ENCODE peak calls at places on chromosomes 11 and 22, in eight cellular contexts. T is naive thymus-derived CD4-positive, alpha-beta T cell; U is cardiac muscle cell; X is mesendoderm; B is left ventricle myocardium inferior; V is A549; F is aorta; I is GM23248. N is an unnamed sample. For H3K4me1, the result is how much of the 10 kb centered on the place peaks cover.

GRCh38 chr11:59611570-59612565 is 3.7 kb downstream of the OSBP start:
- DNase-seq in B (no peak), U (peak), F (no peak), I (peak), X (no peak), V (no peak), T (no peak), N (no peak)

GRCh38 chr11:22582011-22582410 is 43.6 kb downstream of the FANCF start:
- DNase-seq in I (no peak), F (no peak), T (no peak), X (no peak), B (no peak), U (no peak), V (no peak), N (no peak)

GRCh38 chr11:17602105-17603001 is 55.3 kb downstream of the OTOG start:
- DNase-seq in F (no peak), V (no peak), T (no peak), U (no peak), X (no peak), B (no peak), I (no peak), N (no peak)

GRCh38 chr11:111391328-111392124 is 12.5 kb upstream of the POU2AF1 start:
- DNase-seq in B (no peak), I (no peak), T (no peak), X (no peak), U (no peak), V (no peak), F (no peak), N (no peak)

GRCh38 chr11:9574806-9575530 is 1.5 kb downstream of the WEE1 start:
- DNase-seq in T (no peak), X (peak), U (peak), B (peak), I (peak), V (peak), F (peak), N (peak)

GRCh38 chr11:86370922-86371614 is 3.6 kb upstream of the CCDC81 start:
- DNase-seq in B (no peak), F (no peak), U (no peak), V (peak), I (peak), X (peak), T (no peak), N (peak)

GRCh38 chr11:34261820-34262219 is 96.0 kb downstream of the ABTB2 start:
- DNase-seq in V (no peak), T (no peak), U (no peak), B (no peak), I (no peak), F (no peak), X (no peak), N (no peak)

GRCh38 chr11:93278976-93279375 is 51.6 kb upstream of the DEUP1 start:
- DNase-seq in I (no peak), F (no peak), U (no peak), X (no peak), V (no peak), T (no peak), B (no peak), N (no peak)

GRCh38 chr22:50114221-50114981 is 24.6 kb downstream of the MOV10L1 start:
- DNase-seq in U (peak), X (no peak), T (no peak), F (no peak), I (peak), B (no peak), V (no peak), N (no peak)

GRCh38 chr11:8812438-8812837 is 98.6 kb upstream of the AKIP1 start:
- DNase-seq in T (no peak), X (peak), B (no peak), V (peak), U (no peak), F (peak), I (peak), N (no peak)

GRCh38 chr22:42294034-42294985 is 23.9 kb upstream of the TCF20 start:
- DNase-seq in F (peak), T (peak), X (peak), V (peak), B (peak), U (peak), I (peak), N (peak)

GRCh38 chr22:30308518-30309230 is 18.1 kb downstream of the TBC1D10A start:
- DNase-seq in U (no peak), B (no peak), T (no peak), I (peak), F (peak), V (no peak), X (no peak), N (no peak)

GRCh38 chr11:72955466-72955865 is 141.3 kb downstream of the ATG16L2 start:
- DNase-seq in I (no peak), F (no peak), V (no peak), X (peak), U (no peak), B (no peak), T (no peak), N (peak)

GRCh38 chr11:12247543-12248287 is 129.7 kb upstream of the PARVA start:
- DNase-seq in X (no peak), I (no peak), T (no peak), B (no peak), U (no peak), F (no peak), V (no peak), N (no peak)

GRCh38 chr22:42905217-42905616 is 48.1 kb upstream of the ARFGAP3 start:
- DNase-seq in I (no peak), X (no peak), F (no peak), U (no peak), B (peak), T (no peak), V (no peak), N (no peak)

GRCh38 chr11:507727-508515 is 879 bp upstream of the RNH1 start:
- DNase-seq in V (no peak), X (peak), F (no peak), U (peak), I (peak), T (no peak), B (no peak), N (no peak)

GRCh38 chr11:128658499-128658898 is 35.4 kb upstream of the FLI1 start:
- DNase-seq in U (no peak), I (peak), V (no peak), F (no peak), X (no peak), T (no peak), B (no peak), N (no peak)

GRCh38 chr11:126359431-126360048 is 4.1 kb downstream of the ST3GAL4 start:
- DNase-seq in T (no peak), I (peak), U (no peak), F (peak), X (no peak), V (no peak), B (peak), N (peak)

GRCh38 chr11:10441652-10442503 is 13.2 kb upstream of the AMPD3 start:
- DNase-seq in I (no peak), B (no peak), X (no peak), U (no peak), V (no peak), T (peak), F (no peak), N (no peak)

GRCh38 chr22:27801616-27802388 is at the start of gene MN1:
- DNase-seq in B (peak), I (peak), X (no peak), V (peak), T (peak), F (peak), U (peak), N (peak)

GRCh38 chr11:78470861-78471442 is 53.3 kb upstream of the GAB2 start:
- DNase-seq in U (no peak), X (no peak), V (no peak), B (no peak), I (no peak), T (no peak), F (no peak), N (no peak)

GRCh38 chr11:13891911-13892310 is 70.6 kb upstream of the SPON1 start:
- DNase-seq in I (no peak), F (no peak), V (no peak), X (no peak), T (no peak), B (no peak), U (no peak), N (no peak)

GRCh38 chr11:72721689-72722049 is 30.5 kb downstream of the ARAP1 start:
- DNase-seq in X (peak), U (no peak), V (no peak), F (no peak), B (peak), T (no peak), I (peak), N (peak)

GRCh38 chr22:30290679-30291333 is 1.5 kb upstream of the CASTOR1 start:
- DNase-seq in X (peak), T (no peak), U (peak), B (peak), F (peak), I (peak), V (no peak), N (peak)

DNA sequence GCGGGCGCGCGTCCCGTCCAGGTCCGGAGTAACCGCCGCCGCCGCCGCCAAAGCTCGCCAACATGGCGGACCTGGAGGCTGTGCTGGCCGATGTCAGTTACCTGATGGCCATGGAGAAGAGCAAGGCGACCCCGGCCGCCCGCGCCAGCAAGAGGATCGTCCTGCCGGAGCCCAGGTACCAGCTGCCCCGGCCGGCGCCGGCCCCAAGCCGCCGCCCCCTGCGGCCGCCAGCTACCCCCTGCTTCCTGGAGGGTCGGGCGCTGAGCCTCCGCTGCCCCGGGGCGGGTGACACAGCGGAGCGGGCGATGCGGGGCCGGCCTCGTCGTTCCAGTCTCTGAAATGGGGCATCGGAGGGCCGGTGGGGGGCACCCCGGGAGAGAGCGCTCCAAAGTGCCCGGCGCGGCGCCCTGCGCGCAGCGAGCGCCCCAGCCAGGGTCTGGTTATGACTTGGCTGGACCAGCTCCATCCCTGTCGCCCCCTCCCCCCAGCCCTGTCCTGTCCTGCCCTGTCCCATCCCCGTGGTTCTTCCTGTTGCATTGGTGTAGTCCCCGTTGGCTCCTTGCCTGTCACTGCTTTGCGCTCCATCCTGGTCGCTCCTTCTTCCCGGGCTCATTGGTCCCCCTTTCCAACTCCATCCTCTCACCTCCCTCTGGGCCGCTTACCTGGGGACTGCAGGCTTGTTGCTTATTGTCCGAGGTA is 653 bp downstream of the GRK3 start:
- DNase-seq in X (peak), V (peak), T (peak), F (peak), B (peak), I (peak), U (no peak), N (no peak)
- H3K4me3 ChIP-seq in X (peak), V (peak), T (peak), F (peak), B (peak), I (peak), U (peak), N (peak)

GRCh38 chr11:1534171-1534570 is 37.9 kb downstream of the DUSP8 start:
- DNase-seq in V (no peak), F (no peak), T (no peak), B (no peak), X (no peak), U (no peak), I (no peak), N (no peak)

GRCh38 chr11:1533342-1533725 is 38.7 kb downstream of the DUSP8 start:
- DNase-seq in X (no peak), T (no peak), B (no peak), U (no peak), V (no peak), I (no peak), F (no peak), N (no peak)

GRCh38 chr11:1536065-1536843 is 35.8 kb downstream of the DUSP8 start:
- DNase-seq in F (peak), T (no peak), B (no peak), U (peak), V (no peak), I (no peak), X (no peak), N (no peak)

GRCh38 chr11:1532606-1533341 is 39.3 kb downstream of the DUSP8 start:
- DNase-seq in B (no peak), X (no peak), V (no peak), I (peak), U (no peak), F (no peak), T (no peak), N (no peak)

DNA sequence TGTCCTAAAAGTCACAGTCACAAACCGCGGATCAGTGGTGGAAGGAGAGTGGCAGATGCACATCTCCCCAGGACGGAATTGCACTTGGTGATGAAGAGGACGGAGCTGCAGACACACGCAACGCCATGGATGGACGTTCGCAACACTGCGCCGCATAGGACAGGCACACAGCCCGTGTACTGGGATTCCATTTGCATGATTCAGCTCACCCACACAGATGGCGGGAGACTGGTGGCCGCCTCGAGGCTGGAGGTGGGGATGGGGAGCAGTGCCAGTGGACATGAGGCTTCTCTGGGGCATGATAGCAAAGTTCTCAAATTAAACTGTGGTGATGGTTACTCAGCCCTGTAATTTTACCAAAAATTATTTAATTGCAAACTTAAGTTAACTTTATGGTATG is 37.4 kb downstream of the DUSP8 start:
- DNase-seq in V (no peak), U (no peak), F (peak), B (no peak), X (no peak), T (no peak), I (peak), N (no peak)
- H3K4me1 ChIP-seq in V (under half), U (under half), F (under half), B (half or more), X (under half), T (under half), I (under half), N (under half)

DNA sequence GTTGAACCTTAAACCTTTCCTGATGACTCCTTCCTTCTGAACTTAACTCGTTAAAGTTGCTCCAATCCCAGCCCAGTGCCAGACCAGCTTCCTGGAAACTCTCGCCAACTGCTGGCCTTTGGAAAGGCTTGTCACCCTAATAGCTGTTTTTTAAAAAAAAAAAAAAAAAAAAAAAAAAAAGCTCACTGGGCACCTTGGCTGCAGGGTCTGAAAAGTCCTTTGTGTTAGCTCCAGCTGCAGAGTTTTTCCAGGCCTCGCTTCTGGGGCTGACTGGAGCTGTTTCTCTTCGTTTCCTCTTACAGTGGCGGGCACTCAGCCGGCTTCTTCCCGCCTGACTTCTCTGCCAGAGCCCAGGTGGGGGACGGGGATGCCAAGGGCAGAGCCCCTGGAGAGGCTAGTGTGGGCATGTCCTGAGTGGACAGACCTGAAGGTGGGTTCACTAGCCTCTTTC is 25.1 kb downstream of the KCNQ1OT1 start:
- DNase-seq in V (no peak), I (no peak), B (no peak), X (no peak), T (no peak), F (no peak), U (no peak), N (no peak)
- H3K27ac ChIP-seq in V (no peak), I (no peak), B (no peak), X (no peak), T (no peak), F (no peak), U (peak), N (no peak)

GRCh38 chr22:45991108-45991507 is 14.1 kb upstream of the WNT7B start:
- DNase-seq in I (no peak), T (no peak), F (no peak), U (no peak), X (no peak), B (no peak), V (no peak), N (no peak)

GRCh38 chr22:45993143-45993692 is 16.3 kb upstream of the WNT7B start:
- DNase-seq in F (no peak), I (no peak), T (no peak), U (no peak), X (no peak), B (no peak), V (no peak), N (no peak)

GRCh38 chr22:45994516-45995404 is 17.8 kb upstream of the WNT7B start:
- DNase-seq in U (peak), B (peak), T (peak), X (peak), I (peak), F (peak), V (peak), N (peak)

GRCh38 chr22:45993841-45994240 is 16.9 kb upstream of the WNT7B start:
- DNase-seq in U (no peak), F (no peak), X (no peak), I (no peak), T (no peak), B (no peak), V (no peak), N (no peak)

GRCh38 chr22:45992737-45993136 is 15.8 kb upstream of the WNT7B start:
- DNase-seq in X (no peak), B (no peak), U (no peak), V (no peak), T (no peak), I (no peak), F (no peak), N (no peak)
- H3K4me3 ChIP-seq in X (no peak), B (no peak), U (no peak), V (no peak), T (no peak), I (no peak), F (no peak), N (no peak)